ENCODE peak calls at places on chromosomes 1 and 21, in seven cellular contexts. R, K, C, Z, B, P and F are unnamed samples.

GRCh38 chr1:31930827-31931226 is 7.3 kb downstream of the PTP4A2 start:
- DNase-seq in C (no peak), R (no peak), B (no peak), Z (no peak), P (no peak), K (no peak), F (no peak)

GRCh38 chr1:40693425-40693824 is 1.9 kb downstream of the NFYC start:
- DNase-seq in B (no peak), K (no peak), C (no peak), R (no peak), Z (no peak), P (no peak), F (no peak)

GRCh38 chr1:83583351-83584014 is 415.4 kb downstream of the TTLL7 start:
- DNase-seq in C (no peak), B (no peak), P (no peak), Z (no peak), K (no peak), R (no peak), F (no peak)

GRCh38 chr1:108686609-108687313 is 5.3 kb upstream of the PRPF38B start:
- DNase-seq in C (peak; percentile 35), K (no peak), P (no peak), Z (peak; percentile 50), R (no peak), B (no peak), F (no peak)

GRCh38 chr1:160705176-160705745 is 6.4 kb downstream of the CD48 start:
- DNase-seq in R (no peak), B (no peak), K (no peak), Z (no peak), P (no peak), C (no peak), F (no peak)

GRCh38 chr1:201119206-201119814 is 7.1 kb upstream of the CACNA1S start:
- DNase-seq in K (no peak), Z (peak; percentile 59), P (peak; percentile 80), R (peak; percentile 44), B (no peak), C (peak; percentile 22), F (peak; percentile 63)

GRCh38 chr1:83905315-83905907 is 93.5 kb downstream of the TTLL7 start:
- DNase-seq in R (no peak), K (no peak), Z (peak; percentile 7), C (no peak), B (no peak), P (peak; percentile 32), F (peak; percentile 1)

GRCh38 chr21:36555199-36555598 is 75.3 kb upstream of the CLDN14 start:
- DNase-seq in Z (no peak), P (no peak), K (no peak), B (no peak), R (no peak), C (no peak), F (no peak)

GRCh38 chr1:223770621-223771315 is 58.4 kb downstream of the CAPN2 start:
- DNase-seq in R (no peak), Z (no peak), K (no peak), B (no peak), P (no peak), C (no peak), F (no peak)

GRCh38 chr1:71944006-71944405 is 338.3 kb downstream of the NEGR1 start:
- DNase-seq in P (no peak), C (no peak), K (no peak), R (no peak), B (no peak), Z (no peak), F (no peak)

GRCh38 chr1:205375816-205376545 is 19.3 kb upstream of the KLHDC8A start:
- DNase-seq in C (peak; percentile 33), Z (no peak), R (no peak), K (no peak), P (no peak), B (no peak), F (no peak)

DNA sequence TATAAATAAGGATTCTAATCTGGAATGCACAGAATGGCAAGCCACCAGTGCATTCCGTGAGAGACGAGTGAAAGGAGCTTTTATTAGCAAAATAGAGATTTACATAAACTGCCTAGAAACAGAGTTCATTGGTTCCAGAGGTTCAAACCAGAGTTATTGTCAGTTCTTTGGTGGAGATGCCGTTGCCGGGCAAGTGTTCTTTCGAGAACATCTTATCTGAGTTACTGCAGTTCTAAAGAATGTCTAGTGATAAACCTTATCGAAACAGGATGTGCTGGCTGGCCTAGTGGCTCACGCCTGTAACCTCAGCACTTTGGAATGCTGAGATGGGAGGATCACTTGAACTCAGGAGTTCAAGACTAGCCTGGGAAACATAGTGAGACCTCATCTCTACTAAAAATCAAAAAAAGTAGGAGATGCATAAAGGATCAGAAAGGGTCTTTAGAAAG is 19.8 kb upstream of the EVI5 start:
- DNase-seq in P (peak; percentile 67), B (no peak), K (no peak), C (peak; percentile 41), R (peak; percentile 14), Z (no peak), F (peak; percentile 27)
- TF ChIP-seq POLR2AphosphoS5 in P (peak; percentile 87), B (no peak), K (no peak), C (no peak), R (no peak), Z (no peak), F (no peak)

GRCh38 chr21:32306021-32306780 is 7.5 kb downstream of the MRAP start:
- DNase-seq in R (no peak), P (peak; percentile 46), B (no peak), K (peak; percentile 86), Z (peak; percentile 49), C (peak; percentile 41), F (no peak)

GRCh38 chr21:32304998-32305397 is 6.3 kb downstream of the MRAP start:
- DNase-seq in P (no peak), R (no peak), Z (no peak), K (no peak), C (no peak), B (no peak), F (no peak)

GRCh38 chr21:32308696-32309095 is 10.0 kb downstream of the MRAP start:
- DNase-seq in K (no peak), B (no peak), C (no peak), P (no peak), Z (no peak), R (no peak), F (no peak)

GRCh38 chr21:32309906-32310460 is 11.3 kb downstream of the MRAP start:
- DNase-seq in K (no peak), P (no peak), C (no peak), R (no peak), Z (no peak), B (no peak), F (no peak)

DNA sequence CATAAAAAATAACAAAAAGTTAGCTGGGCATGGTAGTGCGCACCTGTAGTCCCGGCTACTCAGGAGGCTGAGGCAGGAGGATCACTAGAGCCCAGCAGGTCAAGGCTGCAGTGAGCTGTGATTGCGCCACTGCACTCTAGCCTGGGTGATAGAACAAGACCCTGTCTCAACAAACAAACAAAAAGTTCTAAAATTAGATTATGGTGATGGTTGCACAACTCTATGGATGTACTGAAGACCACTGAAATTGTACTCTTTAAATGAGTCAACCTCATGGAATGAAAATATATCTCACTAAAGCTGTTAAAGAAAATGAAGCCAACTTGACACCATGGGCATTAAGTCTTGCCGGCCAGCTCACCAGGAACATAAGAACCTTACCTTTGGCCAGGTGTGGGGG is 9.1 kb downstream of the MRAP start:
- DNase-seq in K (no peak), B (no peak), C (peak; percentile 21), P (no peak), Z (no peak), R (no peak), F (no peak)
- TF ChIP-seq TAF1 in K (no peak), B (no peak), C (no peak), P (no peak), Z (no peak), R (no peak), F (no peak)

GRCh38 chr1:921011-921837 is 2.5 kb upstream of the SAMD11 start:
- DNase-seq in B (no peak), K (peak; percentile 43), C (peak; percentile 60), R (no peak), Z (peak; percentile 92), P (peak; percentile 91), F (no peak)
- TF ChIP-seq POLR2AphosphoS5 in B (no peak), K (no peak), C (no peak), R (no peak), Z (no peak), P (no peak), F (no peak)

GRCh38 chr1:246602194-246602593 is 35.9 kb downstream of the CNST start:
- DNase-seq in P (no peak), R (no peak), Z (no peak), B (no peak), C (no peak), K (no peak), F (no peak)
- TF ChIP-seq TAF1 in P (no peak), R (no peak), Z (no peak), B (no peak), C (no peak), K (no peak), F (no peak)

GRCh38 chr1:225119307-225119706 is 189.8 kb downstream of the DNAH14 start:
- DNase-seq in C (no peak), B (no peak), Z (no peak), K (no peak), R (no peak), P (no peak), F (no peak)
- TF ChIP-seq POLR2AphosphoS5 in C (no peak), B (no peak), Z (no peak), K (no peak), R (no peak), P (no peak), F (no peak)

DNA sequence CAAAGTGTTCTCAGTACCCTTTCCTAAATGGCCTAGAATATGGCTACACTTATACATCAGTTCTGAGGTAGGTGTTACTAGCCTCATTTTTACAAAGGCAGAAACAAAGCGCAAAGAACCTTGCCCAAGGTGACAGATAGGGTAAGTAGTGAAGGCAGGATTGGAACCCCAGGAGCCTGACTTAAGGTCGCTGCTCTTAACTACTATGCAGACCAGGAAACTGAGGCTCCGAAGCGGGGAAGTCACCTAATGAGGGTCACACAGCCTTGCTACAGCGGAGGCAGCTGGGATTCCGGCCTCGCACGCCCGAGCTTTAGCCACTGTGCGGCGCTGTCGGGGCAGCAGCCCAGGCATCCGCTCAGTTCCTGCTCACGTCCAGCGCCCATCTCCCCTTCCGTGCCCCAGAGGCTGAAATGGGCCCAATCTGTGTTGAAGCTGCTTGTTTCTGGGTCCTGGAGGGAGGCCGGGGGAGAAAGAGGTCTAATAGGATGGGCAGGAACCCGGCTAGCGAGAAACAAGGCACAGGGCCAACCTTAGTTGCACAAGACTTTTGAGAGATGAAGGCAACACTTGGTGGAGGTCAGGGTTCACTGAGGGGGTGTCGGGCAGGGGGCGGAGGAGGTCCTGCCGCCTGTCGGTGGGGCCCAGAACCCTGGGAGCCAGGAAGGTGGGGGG is 1.4 kb upstream of the FOXD2 start:
- DNase-seq in C (peak; percentile 55), Z (peak; percentile 87), R (peak; percentile 78), P (peak; percentile 78), K (peak; percentile 58), B (peak; percentile 45), F (peak; percentile 79)
- TF ChIP-seq TAF1 in C (peak; percentile 28), Z (no peak), R (no peak), P (no peak), K (no peak), B (no peak), F (no peak)